ENCODE peak calls at places on chromosomes 16 and 17, in four cellular contexts. W is GM12878, L is HepG2, S is K562. U is an unnamed sample.

GRCh38 chr16:81614171-81614570 is 164.9 kb upstream of the PLCG2 start:
- DNase-seq in W (no peak), L (no peak), S (no peak), U (no peak)

GRCh38 chr17:63840591-63841349 is 1.7 kb downstream of the SMARCD2 start:
- DNase-seq in W (no peak), L (no peak), S (no peak), U (no peak)

GRCh38 chr17:1894753-1895339 is 65.0 kb downstream of the RPA1 start:
- DNase-seq in S (no peak), L (no peak), W (no peak), U (no peak)

GRCh38 chr17:9406046-9406631 is 169.5 kb downstream of the STX8 start:
- DNase-seq in W (no peak), L (no peak), S (no peak), U (no peak)

GRCh38 chr17:32929288-32929574 is 1.3 kb downstream of the TMEM98 start:
- DNase-seq in W (no peak), S (no peak), L (no peak), U (peak)

GRCh38 chr16:2748757-2749455 is 3.5 kb upstream of the SRRM2 start:
- DNase-seq in S (no peak), W (no peak), L (no peak), U (no peak)

GRCh38 chr16:14672403-14672971 is 21.6 kb downstream of the PLA2G10 start:
- DNase-seq in W (peak), S (no peak), L (peak), U (no peak)

GRCh38 chr16:76309639-76310335 is 32.6 kb downstream of the CNTNAP4 start:
- DNase-seq in L (no peak), S (no peak), W (no peak), U (no peak)

GRCh38 chr17:32955155-32955554 is 27.2 kb downstream of the TMEM98 start:
- DNase-seq in L (no peak), S (no peak), W (no peak), U (no peak)

GRCh38 chr16:61681673-61682072 is 354.6 kb downstream of the CDH8 start:
- DNase-seq in S (no peak), W (no peak), L (no peak), U (no peak)

GRCh38 chr17:29615048-29615385 is 7.7 kb downstream of the CORO6 start:
- DNase-seq in W (no peak), S (peak), L (no peak), U (no peak)

GRCh38 chr16:58460219-58460610 is 39.7 kb upstream of the NDRG4 start:
- DNase-seq in W (no peak), L (no peak), S (no peak), U (no peak)

GRCh38 chr17:77778636-77779524 is 179.6 kb upstream of the TNRC6C start:
- DNase-seq in L (no peak), W (no peak), S (no peak), U (no peak)

GRCh38 chr16:87993901-87994300 is 42.7 kb downstream of the BANP start:
- DNase-seq in W (no peak), L (no peak), S (no peak), U (no peak)

GRCh38 chr17:15954222-15954621 is 9.3 kb downstream of the ADORA2B start:
- DNase-seq in L (no peak), W (no peak), S (no peak), U (no peak)

GRCh38 chr17:61461967-61462733 is 9.9 kb downstream of the TBX4 start:
- DNase-seq in W (no peak), S (peak), L (peak), U (no peak)

GRCh38 chr17:57385975-57386374 is 129.7 kb downstream of the MSI2 start:
- DNase-seq in S (no peak), W (no peak), L (no peak), U (no peak)

GRCh38 chr16:70574595-70575271 is 51.1 kb downstream of the SF3B3 start:
- DNase-seq in L (no peak), S (no peak), W (no peak), U (no peak)

GRCh38 chr16:11117576-11118211 is 138.3 kb downstream of the SOCS1 start:
- DNase-seq in S (no peak), L (no peak), W (peak), U (no peak)

GRCh38 chr17:6753006-6753445 is 2.8 kb upstream of the XAF1 start:
- DNase-seq in W (no peak), S (no peak), L (peak), U (peak)

GRCh38 chr17:82053556-82054263 is 2.0 kb downstream of the GPS1 start:
- DNase-seq in W (no peak), S (no peak), L (no peak), U (no peak)

GRCh38 chr17:82055023-82055964 is 3.6 kb downstream of the GPS1 start:
- DNase-seq in L (no peak), S (no peak), W (no peak), U (no peak)

GRCh38 chr17:82053130-82053529 is 1.4 kb downstream of the GPS1 start:
- DNase-seq in L (no peak), S (no peak), W (no peak), U (no peak)

GRCh38 chr17:82055965-82056728 is 4.4 kb downstream of the GPS1 start:
- DNase-seq in W (no peak), L (no peak), S (no peak), U (no peak)

GRCh38 chr17:82054351-82055022 is 2.8 kb downstream of the GPS1 start:
- DNase-seq in L (no peak), W (no peak), S (no peak), U (no peak)
- TF ChIP-seq CREM in L (no peak), W (no peak), S (peak), U (no peak)

GRCh38 chr17:73625975-73626706 is 18.1 kb downstream of the SDK2 start:
- DNase-seq in L (no peak), S (no peak), W (no peak), U (no peak)
- TF ChIP-seq CREM in L (no peak), S (no peak), W (no peak), U (no peak)

DNA sequence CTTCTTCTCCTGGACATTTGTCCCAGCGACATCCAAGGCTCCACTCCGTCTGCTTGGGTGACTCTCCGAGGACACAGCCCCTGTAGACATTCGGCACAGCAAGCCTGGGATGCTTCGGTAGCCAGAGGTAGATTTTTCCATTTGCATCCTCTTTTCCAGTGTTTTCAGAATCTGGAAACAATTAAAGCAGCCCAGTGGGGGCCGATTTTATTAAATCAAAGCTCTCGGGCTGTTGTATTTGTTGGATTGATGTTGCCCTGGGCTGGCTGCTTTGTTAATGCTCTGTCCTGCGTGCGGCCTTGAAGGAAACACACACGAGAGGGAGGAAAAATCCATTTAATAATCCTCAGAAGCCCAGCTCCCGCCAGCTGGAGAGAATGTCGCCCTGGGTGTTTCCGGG is 158.1 kb upstream of the CIBAR2 start:
- DNase-seq in W (no peak), L (no peak), S (no peak), U (no peak)
- TF ChIP-seq CREM in W (no peak), L (no peak), S (no peak), U (no peak)

GRCh38 chr16:68246671-68247070 is 1.5 kb downstream of the PLA2G15 start:
- DNase-seq in L (no peak), W (no peak), S (no peak), U (no peak)

GRCh38 chr16:68242926-68243858 is 2.0 kb upstream of the PLA2G15 start:
- DNase-seq in S (no peak), L (no peak), W (no peak), U (no peak)

GRCh38 chr16:68244903-68245853 is at the start of gene PLA2G15:
- DNase-seq in W (no peak), L (peak), S (peak), U (peak)

GRCh38 chr16:68246121-68246520 is 948 bp downstream of the PLA2G15 start:
- DNase-seq in L (no peak), W (no peak), S (no peak), U (no peak)

GRCh38 chr16:68244481-68244902 is 681 bp upstream of the PLA2G15 start:
- DNase-seq in S (peak), L (no peak), W (no peak), U (no peak)
- TF ChIP-seq CREM in S (no peak), L (no peak), W (no peak), U (no peak)

GRCh38 chr16:68090526-68090925 is 5.4 kb downstream of the NFATC3 start:
- DNase-seq in L (no peak), S (no peak), W (no peak), U (no peak)
- TF ChIP-seq CREM in L (no peak), S (no peak), W (no peak), U (no peak)

U was measured in WTC11.